ENCODE peak calls at places on chromosomes 11 and 22, in five cellular contexts. One of them, this sample, is unnamed.

GRCh38 chr11:64649304-64649703 is 58.3 kb downstream of the SLC22A12 start:
- DNase-seq in GM18507: no peak
- DNase-seq in fibroblast of lung: peak; percentile 7
- DNase-seq in stimulated activated naive CD8-positive, alpha-beta T cell treated with anti-CD3 and anti-CD28 coated beads, Interleukin-15, amount 100 ng/mL, for 72 hours: no peak
- DNase-seq in hippocampal formation: no peak
- DNase-seq in this sample: no peak

GRCh38 chr22:20964799-20965103 is 2.3 kb upstream of the AIFM3 start:
- DNase-seq in GM18507: no peak
- DNase-seq in fibroblast of lung: no peak
- DNase-seq in stimulated activated naive CD8-positive, alpha-beta T cell treated with anti-CD3 and anti-CD28 coated beads, Interleukin-15, amount 100 ng/mL, for 72 hours: no peak
- DNase-seq in hippocampal formation: no peak
- DNase-seq in this sample: no peak

GRCh38 chr22:44895296-44896055 is 114.3 kb downstream of the PHF21B start:
- DNase-seq in GM18507: no peak
- DNase-seq in fibroblast of lung: no peak
- DNase-seq in stimulated activated naive CD8-positive, alpha-beta T cell treated with anti-CD3 and anti-CD28 coated beads, Interleukin-15, amount 100 ng/mL, for 72 hours: no peak
- DNase-seq in hippocampal formation: no peak
- DNase-seq in this sample: no peak

GRCh38 chr22:32539631-32540449 is 65.2 kb downstream of the FBXO7 start:
- DNase-seq in GM18507: no peak
- DNase-seq in fibroblast of lung: no peak
- DNase-seq in stimulated activated naive CD8-positive, alpha-beta T cell treated with anti-CD3 and anti-CD28 coated beads, Interleukin-15, amount 100 ng/mL, for 72 hours: no peak
- DNase-seq in hippocampal formation: no peak
- DNase-seq in this sample: no peak

GRCh38 chr22:46728470-46728869 is 9.6 kb downstream of the CERK start:
- DNase-seq in GM18507: no peak
- DNase-seq in fibroblast of lung: no peak
- DNase-seq in stimulated activated naive CD8-positive, alpha-beta T cell treated with anti-CD3 and anti-CD28 coated beads, Interleukin-15, amount 100 ng/mL, for 72 hours: no peak
- DNase-seq in hippocampal formation: no peak
- DNase-seq in this sample: no peak

GRCh38 chr22:36144886-36145541 is 15.5 kb downstream of the APOL3 start:
- DNase-seq in GM18507: no peak
- DNase-seq in fibroblast of lung: peak; percentile 83
- DNase-seq in stimulated activated naive CD8-positive, alpha-beta T cell treated with anti-CD3 and anti-CD28 coated beads, Interleukin-15, amount 100 ng/mL, for 72 hours: no peak
- DNase-seq in hippocampal formation: peak; percentile 23
- DNase-seq in this sample: peak; percentile 55

GRCh38 chr11:114317738-114318137 is 21.5 kb downstream of the NNMT start:
- DNase-seq in GM18507: no peak
- DNase-seq in fibroblast of lung: peak; percentile 61
- DNase-seq in stimulated activated naive CD8-positive, alpha-beta T cell treated with anti-CD3 and anti-CD28 coated beads, Interleukin-15, amount 100 ng/mL, for 72 hours: no peak
- DNase-seq in hippocampal formation: no peak
- DNase-seq in this sample: no peak

GRCh38 chr22:20953668-20954500 is 13.2 kb upstream of the AIFM3 start:
- DNase-seq in GM18507: no peak
- DNase-seq in fibroblast of lung: peak; percentile 57
- DNase-seq in stimulated activated naive CD8-positive, alpha-beta T cell treated with anti-CD3 and anti-CD28 coated beads, Interleukin-15, amount 100 ng/mL, for 72 hours: no peak
- DNase-seq in hippocampal formation: no peak
- DNase-seq in this sample: no peak

GRCh38 chr11:130390071-130390758 is 38.2 kb downstream of the ADAMTS8 start:
- DNase-seq in GM18507: no peak
- DNase-seq in fibroblast of lung: peak; percentile 88
- DNase-seq in stimulated activated naive CD8-positive, alpha-beta T cell treated with anti-CD3 and anti-CD28 coated beads, Interleukin-15, amount 100 ng/mL, for 72 hours: no peak
- DNase-seq in hippocampal formation: peak; percentile 63
- DNase-seq in this sample: peak; percentile 40

GRCh38 chr11:62614275-62614674 is 1.2 kb downstream of the ROM1 start:
- DNase-seq in GM18507: no peak
- DNase-seq in fibroblast of lung: no peak
- DNase-seq in stimulated activated naive CD8-positive, alpha-beta T cell treated with anti-CD3 and anti-CD28 coated beads, Interleukin-15, amount 100 ng/mL, for 72 hours: peak; percentile 27
- DNase-seq in hippocampal formation: no peak
- DNase-seq in this sample: no peak